ENCODE peak calls at places on chromosomes 2 and 18, in ten cellular contexts. M is amygdala; Q is stimulated activated CD4-positive, alpha-beta T cell treated with anti-CD3 and anti-CD28 coated beads, Interleukin-4, amount 100 ng/mL, for 24 hours; I is NCI-H1092 treated with DMSO at 0.1 percent for 48 hours; T is COR-L47; B is mesenteric fat pad; E is activated CD4-positive, alpha-beta T cell treated with anti-CD3 and anti-CD28 coated beads, Interleukin-2, amount 50 U/mL, for 1 hour; N is AG10803; G is left ventricle myocardium inferior; L is Calu3. H is an unnamed sample.

GRCh38 chr2:232901711-232902578 is 31.9 kb downstream of the SNORC start:
- DNase-seq in B (no peak), L (peak), T (no peak), I (no peak), G (no peak), M (no peak), Q (peak), N (peak), E (no peak), H (peak)

GRCh38 chr2:141911485-141912066 is 219.2 kb downstream of the LRP1B start:
- DNase-seq in G (no peak), Q (no peak), E (no peak), L (peak), I (peak), B (no peak), N (peak), T (peak), M (no peak), H (no peak)

GRCh38 chr2:233387667-233388528 is 33.6 kb downstream of the DGKD start:
- DNase-seq in E (no peak), N (peak), B (peak), Q (no peak), I (peak), M (peak), T (no peak), G (peak), L (no peak), H (no peak)

GRCh38 chr2:240632291-240632670 is 7.0 kb downstream of the GPR35 start:
- DNase-seq in B (peak), L (no peak), T (no peak), E (no peak), N (no peak), G (peak), Q (no peak), I (no peak), M (no peak), H (no peak)

GRCh38 chr18:35728676-35729075 is 147.1 kb downstream of the GALNT1 start:
- DNase-seq in E (no peak), N (no peak), M (no peak), B (no peak), I (no peak), Q (no peak), L (no peak), G (no peak), T (no peak), H (no peak)

GRCh38 chr2:110216803-110217202 is 4.5 kb upstream of the MTLN start:
- DNase-seq in Q (no peak), M (no peak), E (no peak), I (no peak), B (no peak), L (no peak), G (no peak), T (no peak), N (peak), H (no peak)

GRCh38 chr2:64608867-64609228 is 44.9 kb downstream of the SERTAD2 start:
- DNase-seq in I (no peak), N (no peak), L (no peak), B (peak), M (no peak), E (no peak), Q (no peak), G (peak), T (no peak), H (no peak)

GRCh38 chr2:191382801-191383200 is 137.6 kb downstream of the MYO1B start:
- DNase-seq in N (peak), M (no peak), Q (no peak), G (no peak), B (no peak), I (peak), E (no peak), T (no peak), L (peak), H (peak)

GRCh38 chr2:40371525-40372277 is 80.2 kb downstream of the SLC8A1 start:
- DNase-seq in E (no peak), Q (no peak), M (no peak), G (no peak), B (no peak), I (no peak), N (peak), T (no peak), L (no peak), H (no peak)

GRCh38 chr2:213219816-213220215 is 64.4 kb upstream of the SPAG16 start:
- DNase-seq in B (no peak), L (no peak), G (no peak), Q (no peak), I (no peak), N (no peak), M (no peak), E (no peak), T (no peak), H (no peak)

GRCh38 chr2:186274936-186275575 is 211.0 kb upstream of the ZC3H15 start:
- DNase-seq in Q (no peak), G (no peak), M (no peak), T (no peak), I (no peak), N (peak), B (no peak), E (no peak), L (no peak), H (peak)

GRCh38 chr18:5440297-5440696 is 103.5 kb downstream of the EPB41L3 start:
- DNase-seq in Q (no peak), T (no peak), B (no peak), G (no peak), N (peak), M (no peak), E (no peak), I (no peak), L (no peak), H (no peak)

GRCh38 chr2:225041210-225041870 is 928 bp downstream of the DOCK10 start:
- DNase-seq in G (no peak), M (peak), I (no peak), B (no peak), L (peak), Q (peak), E (peak), T (no peak), N (peak), H (no peak)

GRCh38 chr2:18404708-18405107 is 155.7 kb downstream of the RDH14 start:
- DNase-seq in Q (no peak), L (no peak), T (no peak), G (no peak), I (no peak), N (no peak), E (no peak), B (no peak), M (no peak), H (no peak)

GRCh38 chr2:160306985-160307384 is 106.9 kb upstream of the ITGB6 start:
- DNase-seq in T (no peak), L (no peak), Q (no peak), G (no peak), M (no peak), B (no peak), I (no peak), N (peak), E (no peak), H (no peak)

GRCh38 chr2:232343816-232344215 is 34.7 kb upstream of the ALPP start:
- DNase-seq in I (no peak), M (no peak), B (no peak), N (no peak), G (no peak), E (no peak), L (no peak), Q (no peak), T (no peak), H (no peak)

GRCh38 chr2:152664725-152665124 is 52.5 kb downstream of the PRPF40A start:
- DNase-seq in T (no peak), E (no peak), N (no peak), L (no peak), G (no peak), I (no peak), B (no peak), M (no peak), Q (no peak), H (no peak)

GRCh38 chr2:189407161-189407943 is 33.9 kb upstream of the WDR75 start:
- DNase-seq in G (no peak), E (no peak), T (no peak), B (no peak), Q (no peak), N (peak), L (no peak), M (no peak), I (peak), H (no peak)

GRCh38 chr2:84129018-84129417 is 330.1 kb downstream of the SUCLG1 start:
- DNase-seq in B (no peak), L (no peak), G (no peak), M (no peak), E (no peak), T (no peak), Q (no peak), N (no peak), I (no peak), H (no peak)

H was measured in epithelial cell of prostate.